ENCODE peak calls at places on chromosome 20, in seven cellular contexts. S is NB4, M is bronchial epithelial cell, X is HCT116, F is stomach, Y is heart left ventricle, K is cardiac fibroblast. W is an unnamed sample.

GRCh38 chr20:6819599-6819998 is 52.1 kb downstream of the BMP2 start:
- DNase-seq in F (no peak), S (no peak), X (no peak), K (peak; percentile 18), Y (no peak), M (no peak), W (no peak)

GRCh38 chr20:46027245-46027853 is 1.7 kb upstream of the SLC12A5 start:
- DNase-seq in K (peak; percentile 62), F (no peak), Y (no peak), M (peak; percentile 40), X (no peak), S (peak; percentile 74), W (no peak)

GRCh38 chr20:39946053-39946810 is 742.8 kb downstream of the MAFB start:
- DNase-seq in M (no peak), K (no peak), Y (no peak), F (no peak), S (no peak), X (no peak), W (no peak)

GRCh38 chr20:7459123-7459522 is 481.1 kb downstream of the HAO1 start:
- DNase-seq in K (peak; percentile 70), X (no peak), S (no peak), Y (no peak), M (peak; percentile 20), F (no peak), W (no peak)

GRCh38 chr20:25499855-25500434 is 85.4 kb downstream of the NINL start:
- DNase-seq in K (no peak), S (no peak), M (no peak), Y (no peak), X (no peak), F (no peak), W (no peak)

GRCh38 chr20:24314053-24314452 is 155.4 kb upstream of the SYNDIG1 start:
- DNase-seq in K (no peak), Y (no peak), M (no peak), S (no peak), X (no peak), F (no peak), W (no peak)

GRCh38 chr20:2693286-2693995 is 861 bp downstream of the EBF4 start:
- DNase-seq in Y (no peak), F (peak; percentile 38), X (no peak), S (peak; percentile 74), M (no peak), K (no peak), W (no peak)

GRCh38 chr20:5864873-5865582 is 85.3 kb downstream of the TRMT6 start:
- DNase-seq in M (peak; percentile 79), K (peak; percentile 75), X (no peak), S (peak; percentile 40), F (no peak), Y (no peak), W (no peak)

GRCh38 chr20:52754366-52754765 is 217.8 kb upstream of the TSHZ2 start:
- DNase-seq in K (no peak), X (no peak), M (no peak), F (no peak), Y (no peak), S (no peak), W (no peak)

GRCh38 chr20:48921883-48922867 is 664 bp downstream of the ARFGEF2 start:
- DNase-seq in F (peak; percentile 64), M (peak; percentile 62), K (peak; percentile 56), X (no peak), Y (peak; percentile 73), S (peak; percentile 78), W (no peak)

GRCh38 chr20:7505152-7505834 is 435.0 kb downstream of the HAO1 start:
- DNase-seq in K (no peak), M (no peak), S (no peak), X (no peak), Y (no peak), F (no peak), W (no peak)

GRCh38 chr20:23435675-23436539 is 3.6 kb upstream of the CSTL1 start:
- DNase-seq in M (no peak), F (peak; percentile 89), S (no peak), K (peak; percentile 48), Y (no peak), X (no peak), W (peak; percentile 39)

GRCh38 chr20:34249291-34249690 is 8.1 kb downstream of the ASIP start:
- DNase-seq in Y (no peak), S (peak; percentile 86), F (no peak), X (no peak), K (peak; percentile 42), M (no peak), W (no peak)

GRCh38 chr20:22861231-22861980 is 173.7 kb upstream of the SSTR4 start:
- DNase-seq in K (no peak), M (peak; percentile 47), F (no peak), X (no peak), S (no peak), Y (no peak), W (no peak)

GRCh38 chr20:53934421-53935352 is 135.7 kb downstream of the BCAS1 start:
- DNase-seq in F (no peak), K (peak; percentile 91), X (no peak), M (peak; percentile 82), S (peak; percentile 93), Y (no peak), W (no peak)

GRCh38 chr20:48822879-48823385 is 4.9 kb downstream of the PREX1 start:
- DNase-seq in K (no peak), S (peak; percentile 86), M (no peak), X (no peak), Y (no peak), F (no peak), W (no peak)

GRCh38 chr20:37345339-37346231 is at the start of gene SRC:
- DNase-seq in S (peak; percentile 49), K (peak; percentile 83), F (peak; percentile 89), X (no peak), Y (peak; percentile 91), M (peak; percentile 44), W (peak; percentile 28)

GRCh38 chr20:23658989-23659609 is 21.3 kb upstream of the CST3 start:
- DNase-seq in K (no peak), F (no peak), X (no peak), Y (no peak), M (no peak), S (no peak), W (no peak)

GRCh38 chr20:7695622-7696021 is 244.6 kb downstream of the HAO1 start:
- DNase-seq in X (no peak), K (no peak), S (no peak), M (peak; percentile 15), Y (no peak), F (no peak), W (no peak)

GRCh38 chr20:13841206-13841605 is 56.4 kb downstream of the NDUFAF5 start:
- DNase-seq in X (no peak), Y (no peak), K (no peak), F (no peak), M (no peak), S (no peak), W (no peak)

GRCh38 chr20:48352628-48353027 is 475.2 kb downstream of the PREX1 start:
- DNase-seq in X (no peak), M (no peak), Y (no peak), S (no peak), F (no peak), K (no peak), W (no peak)

GRCh38 chr20:35541783-35542662 is at the start of gene ERGIC3:
- DNase-seq in Y (peak; percentile 98), M (peak; percentile 85), X (peak; percentile 86), S (peak; percentile 98), K (peak; percentile 97), F (peak; percentile 98), W (peak; percentile 84)
- TF ChIP-seq CTCF in Y (peak; percentile 12), M (no peak), X (no peak), S (no peak), K (no peak), F (no peak), W (no peak)

DNA sequence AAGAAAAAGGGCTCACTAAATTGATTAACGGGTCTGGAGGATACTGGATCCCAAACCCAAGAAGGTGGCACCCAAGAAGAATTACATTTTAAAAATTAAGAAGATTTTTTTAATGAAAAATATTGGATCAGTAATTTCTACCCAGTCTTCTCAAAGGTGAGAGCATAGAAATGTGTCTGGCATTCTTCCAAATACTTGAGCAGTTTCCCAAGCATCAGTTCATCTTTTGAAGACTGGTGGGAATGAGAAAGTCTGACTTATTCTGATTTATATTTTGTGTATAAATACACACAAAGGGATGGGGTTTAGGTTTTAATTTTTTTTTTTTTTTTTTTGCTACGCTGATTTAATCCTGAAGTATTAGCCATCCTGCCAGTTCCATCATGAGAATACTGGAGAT is 3.3 kb downstream of the MGME1 start:
- DNase-seq in F (no peak), M (no peak), K (no peak), X (no peak), Y (no peak), S (no peak), W (no peak)
- H3K4me3 ChIP-seq in F (peak overlapping the region; percentile 91), M (peak overlapping the region; percentile 18), K (peak overlapping the region; percentile 76), X (no peak overlapping the region), Y (peak overlapping the region; percentile 94), S (peak overlapping the region; percentile 97), W (no peak overlapping the region)

GRCh38 chr20:4256886-4257285 is 241.5 kb upstream of the RNF24 start:
- DNase-seq in S (no peak), F (no peak), M (no peak), K (no peak), X (no peak), Y (no peak), W (no peak)

GRCh38 chr20:4266183-4266582 is 250.8 kb upstream of the RNF24 start:
- DNase-seq in X (no peak), F (no peak), Y (no peak), S (no peak), M (no peak), K (no peak), W (no peak)

GRCh38 chr20:4260102-4260501 is 244.7 kb upstream of the RNF24 start:
- DNase-seq in K (no peak), S (no peak), M (no peak), Y (no peak), X (no peak), F (no peak), W (no peak)

GRCh38 chr20:4263011-4263410 is 247.7 kb upstream of the RNF24 start:
- DNase-seq in M (no peak), X (no peak), Y (no peak), K (no peak), F (no peak), S (no peak), W (no peak)

GRCh38 chr20:4261333-4262284 is 246.3 kb upstream of the RNF24 start:
- DNase-seq in K (no peak), Y (no peak), F (no peak), X (no peak), M (peak; percentile 51), S (no peak), W (no peak)
- TF ChIP-seq CTCF in K (no peak), Y (no peak), F (no peak), X (no peak), M (peak; percentile 2), S (no peak), W (no peak)

GRCh38 chr20:58664883-58665282 is 13.8 kb downstream of the STX16 start:
- DNase-seq in S (no peak), F (no peak), X (no peak), K (no peak), Y (no peak), M (no peak), W (no peak)

GRCh38 chr20:58660855-58661254 is 9.8 kb downstream of the STX16 start:
- DNase-seq in M (no peak), F (no peak), S (no peak), K (no peak), Y (no peak), X (no peak), W (no peak)

GRCh38 chr20:58659841-58660240 is 8.8 kb downstream of the STX16 start:
- DNase-seq in F (no peak), S (no peak), X (no peak), Y (no peak), M (peak; percentile 49), K (no peak), W (no peak)

GRCh38 chr20:58661298-58662141 is 10.4 kb downstream of the STX16 start:
- DNase-seq in M (no peak), S (no peak), K (no peak), F (no peak), Y (no peak), X (no peak), W (no peak)

GRCh38 chr20:58662142-58662473 is 11.0 kb downstream of the STX16 start:
- DNase-seq in S (no peak), M (no peak), X (no peak), F (no peak), Y (no peak), K (no peak), W (no peak)
- H3K4me3 ChIP-seq in S (no peak overlapping the region), M (no peak overlapping the region), X (no peak overlapping the region), F (no peak overlapping the region), Y (no peak overlapping the region), K (no peak overlapping the region), W (no peak overlapping the region)